ENCODE peak calls at places on chromosomes 16 and 17, in four cellular contexts. D, O, Z and W are unnamed samples.

GRCh38 chr17:41407226-41407625 is 9.8 kb upstream of the KRT31 start:
- DNase-seq in D (no peak), O (no peak), Z (no peak), W (no peak)

GRCh38 chr17:75485688-75486087 is 29.3 kb downstream of the TMEM94 start:
- DNase-seq in D (no peak), O (no peak), Z (no peak), W (no peak)

GRCh38 chr16:11175850-11176341 is 80.1 kb downstream of the SOCS1 start:
- DNase-seq in D (no peak), O (no peak), Z (no peak), W (no peak)

GRCh38 chr16:53090591-53091507 is 36.1 kb downstream of the CHD9 start:
- DNase-seq in D (no peak), O (peak), Z (no peak), W (peak)

GRCh38 chr17:45241315-45242011 is 19.8 kb downstream of the FMNL1 start:
- DNase-seq in D (no peak), O (peak), Z (peak), W (no peak)

GRCh38 chr17:44044092-44044491 is 22.4 kb downstream of the LSM12 start:
- DNase-seq in D (no peak), O (no peak), Z (no peak), W (no peak)

GRCh38 chr17:72030067-72030899 is 90.5 kb upstream of the SOX9 start:
- DNase-seq in D (no peak), O (peak), Z (peak), W (no peak)

GRCh38 chr17:56478836-56479447 is 114.6 kb upstream of the NOG start:
- DNase-seq in D (no peak), O (no peak), Z (no peak), W (no peak)

GRCh38 chr17:51840688-51841087 is 317.8 kb downstream of the CA10 start:
- DNase-seq in D (no peak), O (no peak), Z (no peak), W (no peak)

GRCh38 chr17:3669548-3669947 is 936 bp downstream of the EMC6 start:
- DNase-seq in D (no peak), O (no peak), Z (no peak), W (no peak)

GRCh38 chr17:78953356-78954350 is 26.1 kb downstream of the LGALS3BP start:
- DNase-seq in D (no peak), O (peak), Z (no peak), W (no peak)

GRCh38 chr17:11340798-11341197 is 99.8 kb downstream of the SHISA6 start:
- DNase-seq in D (no peak), O (no peak), Z (no peak), W (no peak)

GRCh38 chr16:50066482-50067289 is 916 bp downstream of the HEATR3 start:
- DNase-seq in D (no peak), O (peak), Z (no peak), W (no peak)

GRCh38 chr16:9256196-9256595 is 164.8 kb downstream of the HAPSTR1 start:
- DNase-seq in D (peak), O (no peak), Z (no peak), W (peak)

GRCh38 chr16:73020409-73020884 is 27.5 kb downstream of the ZFHX3 start:
- DNase-seq in D (no peak), O (no peak), Z (no peak), W (no peak)

GRCh38 chr17:58322581-58323419 is 5.8 kb downstream of the TSPOAP1 start:
- DNase-seq in D (no peak), O (no peak), Z (no peak), W (no peak)

GRCh38 chr16:54242199-54242598 is 44.4 kb downstream of the IRX3 start:
- DNase-seq in D (no peak), O (no peak), Z (no peak), W (no peak)

GRCh38 chr17:48504953-48505352 is 25.9 kb downstream of the HOXB1 start:
- DNase-seq in D (no peak), O (no peak), Z (no peak), W (no peak)

GRCh38 chr16:23398987-23399805 is 53.8 kb downstream of the COG7 start:
- DNase-seq in D (no peak), O (no peak), Z (no peak), W (no peak)

GRCh38 chr17:59329558-59330313 is 1.7 kb upstream of the YPEL2 start:
- DNase-seq in D (no peak), O (peak), Z (no peak), W (no peak)

GRCh38 chr17:57481901-57482300 is 225.6 kb downstream of the MSI2 start:
- DNase-seq in D (no peak), O (no peak), Z (no peak), W (no peak)

GRCh38 chr17:73958453-73958852 is 245.0 kb upstream of the RPL38 start:
- DNase-seq in D (no peak), O (no peak), Z (no peak), W (no peak)

GRCh38 chr17:80124351-80124981 is 22.5 kb downstream of the EIF4A3 start:
- DNase-seq in D (no peak), O (no peak), Z (no peak), W (no peak)

GRCh38 chr17:72715906-72716572 is 376.4 kb downstream of the SLC39A11 start:
- DNase-seq in D (no peak), O (no peak), Z (no peak), W (no peak)

GRCh38 chr17:81291662-81292061 is 3.4 kb downstream of the SLC38A10 start:
- DNase-seq in D (peak), O (no peak), Z (peak), W (peak)

GRCh38 chr17:30520436-30520835 is 43.2 kb downstream of the GOSR1 start:
- DNase-seq in D (no peak), O (no peak), Z (no peak), W (no peak)

GRCh38 chr16:49833055-49833454 is 22.9 kb downstream of the ZNF423 start:
- DNase-seq in D (no peak), O (peak), Z (no peak), W (no peak)

GRCh38 chr17:81335388-81336157 is 40.5 kb upstream of the SLC38A10 start:
- DNase-seq in D (no peak), O (no peak), Z (no peak), W (no peak)

GRCh38 chr17:4536742-4537411 is 18.3 kb downstream of the MYBBP1A start:
- DNase-seq in D (no peak), O (peak), Z (no peak), W (no peak)